ENCODE peak calls at places on chromosome 5, in five cellular contexts. E is prostate gland, P is heart left ventricle, F is right lobe of liver, T is H1. A is an unnamed sample.

GRCh38 chr5:83306572-83307241 is 164.8 kb upstream of the VCAN start:
- DNase-seq in T (no peak), F (no peak), E (no peak), P (no peak), A (peak)

GRCh38 chr5:141855265-141856029 is 22.8 kb downstream of the PCDH1 start:
- DNase-seq in P (no peak), E (no peak), F (peak), T (no peak), A (peak)

GRCh38 chr5:158140120-158140778 is 281.3 kb upstream of the CLINT1 start:
- DNase-seq in E (no peak), P (no peak), F (no peak), T (no peak), A (no peak)

GRCh38 chr5:158320178-158320674 is 461.3 kb upstream of the CLINT1 start:
- DNase-seq in E (no peak), P (no peak), T (no peak), F (no peak), A (no peak)

GRCh38 chr5:130963798-130964197 is 201.3 kb downstream of the HINT1 start:
- DNase-seq in T (no peak), P (no peak), F (no peak), E (no peak), A (no peak)

GRCh38 chr5:90182726-90183125 is 226.8 kb downstream of the CETN3 start:
- DNase-seq in F (no peak), E (no peak), P (no peak), T (no peak), A (no peak)

GRCh38 chr5:179243333-179243732 is 101.9 kb downstream of the ADAMTS2 start:
- DNase-seq in E (no peak), P (no peak), F (peak), T (no peak), A (no peak)

GRCh38 chr5:59139695-59140094 is 556.8 kb downstream of the RAB3C start:
- DNase-seq in F (no peak), E (no peak), T (no peak), P (no peak), A (no peak)

GRCh38 chr5:122697171-122697570 is 77.7 kb upstream of the SNX2 start:
- DNase-seq in F (no peak), P (no peak), T (no peak), E (no peak), A (no peak)

GRCh38 chr5:26386532-26386931 is 651.9 kb downstream of the CDH9 start:
- DNase-seq in P (no peak), T (no peak), F (no peak), E (no peak), A (no peak)

GRCh38 chr5:13566903-13567339 is 377.6 kb downstream of the DNAH5 start:
- DNase-seq in E (no peak), F (no peak), T (no peak), P (no peak), A (no peak)

GRCh38 chr5:122152266-122152900 is 23.0 kb downstream of the ZNF474 start:
- DNase-seq in F (no peak), T (no peak), E (no peak), P (no peak), A (peak)

GRCh38 chr5:67992919-67993318 is 222.6 kb upstream of the PIK3R1 start:
- DNase-seq in E (no peak), P (no peak), T (no peak), F (no peak), A (no peak)

GRCh38 chr5:15001512-15001911 is 129.9 kb upstream of the ANKH start:
- DNase-seq in P (no peak), E (no peak), F (no peak), T (no peak), A (no peak)

GRCh38 chr5:144205141-144205551 is 34.5 kb downstream of the KCTD16 start:
- DNase-seq in F (no peak), E (no peak), T (peak), P (no peak), A (peak)

GRCh38 chr5:83492331-83492730 is 20.8 kb downstream of the VCAN start:
- DNase-seq in F (no peak), E (no peak), P (no peak), T (no peak), A (no peak)

GRCh38 chr5:151040211-151040747 is 19.9 kb downstream of the GPX3 start:
- DNase-seq in T (no peak), P (peak), F (peak), E (no peak), A (no peak)

GRCh38 chr5:143134269-143134668 is 269.2 kb downstream of the NR3C1 start:
- DNase-seq in T (no peak), F (no peak), E (no peak), P (no peak), A (no peak)

GRCh38 chr5:123182072-123182471 is 93.0 kb downstream of the PRDM6 start:
- DNase-seq in P (no peak), T (no peak), E (no peak), F (peak), A (no peak)

GRCh38 chr5:88944751-88945507 is 61.9 kb upstream of the MEF2C start:
- DNase-seq in E (no peak), F (no peak), T (no peak), P (no peak), A (peak)

GRCh38 chr5:82812575-82812974 is 264.6 kb downstream of the TMEM167A start:
- DNase-seq in T (no peak), F (no peak), P (no peak), E (no peak), A (no peak)

GRCh38 chr5:67447732-67448131 is 251.1 kb upstream of the CD180 start:
- DNase-seq in F (no peak), T (no peak), E (no peak), P (no peak), A (no peak)

GRCh38 chr5:76790632-76791290 is 28.1 kb upstream of the F2RL1 start:
- DNase-seq in F (no peak), E (no peak), T (no peak), P (no peak), A (no peak)

DNA sequence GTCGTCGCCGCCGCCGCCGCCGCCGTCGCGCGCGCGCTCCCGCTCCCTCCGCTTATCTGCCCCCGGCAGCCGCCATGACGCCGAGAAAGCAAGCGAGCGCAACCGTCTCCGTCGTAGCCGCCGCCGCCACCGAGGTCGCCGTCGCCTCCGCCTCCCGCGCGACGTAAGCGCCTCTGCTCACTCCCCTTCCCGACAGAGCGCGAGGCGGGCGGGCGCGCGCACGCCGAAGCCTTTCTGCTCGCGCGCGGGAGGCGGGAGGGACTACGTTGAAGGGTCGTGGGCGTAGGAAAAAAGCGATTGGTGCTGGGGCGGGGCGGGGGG is at the start of gene CHD1:
- DNase-seq in E (peak), T (peak), F (peak), P (peak), A (peak)
- TF ChIP-seq POLR2A in E (peak), T (peak), F (peak), P (no peak), A (peak)

GRCh38 chr5:72509401-72509800 is 2.2 kb upstream of the ZNF366 start:
- DNase-seq in F (no peak), P (peak), T (no peak), E (no peak), A (no peak)
- H3K27ac ChIP-seq in F (no peak), P (peak), T (no peak), E (no peak), A (peak)

DNA sequence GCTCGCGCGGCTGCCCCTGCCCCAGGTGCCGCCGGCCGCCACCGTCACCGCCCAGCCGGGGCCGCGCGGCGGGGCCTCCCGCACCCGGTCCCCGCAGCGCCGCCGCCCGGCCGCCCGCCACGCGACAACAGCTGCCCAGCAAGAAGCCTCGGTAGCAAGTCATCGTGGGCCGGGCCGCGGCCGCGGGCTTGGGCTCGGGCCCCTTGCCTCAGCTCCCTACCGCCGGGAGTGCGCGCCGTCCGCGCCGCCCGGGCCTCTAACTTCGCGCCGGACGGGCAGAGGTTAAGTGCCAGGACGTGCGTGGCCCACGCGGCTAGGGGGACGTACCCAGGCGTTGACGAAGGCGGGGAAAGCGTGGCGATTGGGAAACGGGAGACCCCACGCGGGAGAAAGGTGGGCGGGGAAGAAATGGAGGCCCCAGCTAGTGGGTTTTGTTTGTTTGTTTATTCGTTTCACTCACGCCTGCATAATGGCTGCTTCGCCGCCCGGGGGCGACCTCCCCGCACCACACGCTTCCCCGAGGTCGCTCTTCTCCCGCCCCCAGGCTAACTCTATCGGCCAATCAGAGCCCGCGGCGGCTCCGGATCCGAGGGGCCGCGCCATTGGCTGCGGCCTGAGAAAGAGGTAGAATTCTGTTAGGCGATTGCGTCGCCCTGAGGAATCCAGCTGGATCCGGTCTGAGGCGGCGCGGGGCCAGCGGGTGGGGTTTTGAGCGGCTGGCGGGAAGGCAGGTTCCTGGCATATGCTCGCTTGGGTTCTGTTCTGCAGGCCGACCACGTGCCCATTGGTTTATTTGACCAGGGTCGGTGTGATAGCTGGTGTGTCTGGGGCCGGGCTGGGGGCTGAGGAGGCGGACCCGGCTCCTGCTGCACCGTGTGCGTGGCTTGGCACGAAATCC is at the start of gene NADK2:
- DNase-seq in F (peak), T (peak), P (peak), E (peak), A (peak)
- TF ChIP-seq POLR2A in F (peak), T (peak), P (peak), E (peak), A (peak)

GRCh38 chr5:77843570-77844407 is 67.7 kb upstream of the TBCA start:
- DNase-seq in E (no peak), F (no peak), P (no peak), T (no peak), A (peak)

GRCh38 chr5:77847129-77847460 is 71.0 kb upstream of the TBCA start:
- DNase-seq in P (no peak), T (no peak), E (no peak), F (no peak), A (no peak)

GRCh38 chr5:77844408-77845272 is 68.5 kb upstream of the TBCA start:
- DNase-seq in E (no peak), T (no peak), F (no peak), P (no peak), A (no peak)

GRCh38 chr5:77846422-77847128 is 70.4 kb upstream of the TBCA start:
- DNase-seq in P (no peak), F (no peak), E (no peak), T (no peak), A (no peak)

DNA sequence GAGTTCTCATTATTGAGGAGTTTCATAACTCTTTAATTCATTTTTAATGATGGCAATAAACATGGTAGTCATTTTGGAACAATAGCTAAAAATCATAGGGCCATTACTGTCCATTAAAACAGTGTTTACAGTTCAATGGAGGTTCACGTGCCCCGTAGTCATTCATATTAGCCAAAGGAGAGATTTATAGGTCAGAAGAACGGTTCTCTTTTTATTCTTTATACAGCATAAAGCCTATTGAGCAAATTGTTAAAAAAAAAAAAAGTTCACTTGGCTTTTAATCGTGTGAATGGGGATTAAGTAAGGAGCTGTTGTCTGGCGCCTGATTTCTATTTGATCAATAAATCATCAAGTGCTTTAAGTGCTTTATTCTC is 69.1 kb upstream of the TBCA start:
- DNase-seq in F (no peak), E (no peak), P (no peak), T (no peak), A (no peak)
- H3K27ac ChIP-seq in F (no peak), E (no peak), P (no peak), T (no peak), A (no peak)

GRCh38 chr5:148491793-148492184 is 108.0 kb downstream of the FBXO38 start:
- DNase-seq in T (no peak), F (peak), E (no peak), P (no peak), A (no peak)
- TF ChIP-seq POLR2A in T (no peak), F (no peak), E (no peak), P (no peak), A (no peak)

DNA sequence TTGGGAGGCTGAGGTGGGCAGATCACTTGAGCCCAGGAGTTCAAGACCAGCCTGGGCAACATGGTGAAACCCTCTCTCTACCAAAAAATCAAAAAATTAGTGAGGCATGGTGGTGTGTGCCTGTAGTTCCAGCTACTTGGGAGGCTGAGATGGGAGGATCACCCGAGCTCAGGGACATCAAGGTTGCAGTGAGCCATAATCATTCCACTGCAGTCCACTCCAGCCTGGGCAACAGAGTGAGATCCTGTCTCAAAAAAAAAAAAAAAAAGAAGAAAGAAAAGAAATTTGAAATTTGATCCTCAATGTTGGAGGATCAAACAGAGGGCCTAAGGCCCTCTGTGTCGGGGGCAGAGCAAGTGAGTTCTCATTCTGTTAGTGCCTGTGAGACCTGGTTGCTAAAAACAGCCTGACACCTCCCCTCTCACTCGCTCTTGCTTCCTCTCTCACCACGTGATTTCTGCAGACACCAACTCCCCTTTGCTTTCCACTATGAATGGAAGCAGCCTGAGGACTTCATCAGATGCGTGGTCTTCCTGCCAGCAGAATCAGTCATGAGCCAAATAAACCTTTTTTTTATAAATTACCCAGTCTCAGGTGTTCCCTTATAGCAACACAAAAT is 8.5 kb upstream of the GOLPH3 start:
- DNase-seq in P (no peak), T (no peak), E (no peak), F (no peak), A (no peak)
- H3K27ac ChIP-seq in P (no peak), T (no peak), E (no peak), F (no peak), A (no peak)

A was measured in thyroid gland.